ENCODE peak calls at places on chromosomes 11 and 22, in five cellular contexts. E is colonic mucosa, K is PC-3, X is HepG2, F is SK-N-SH. N is an unnamed sample.

GRCh38 chr11:16612801-16613400 is 125.5 kb upstream of the C11orf58 start:
- DNase-seq in E (no peak), K (no peak), X (no peak), F (peak; percentile 60), N (no peak)

GRCh38 chr11:95443386-95443785 is 212.4 kb upstream of the SESN3 start:
- DNase-seq in E (no peak), K (no peak), X (peak; percentile 5), F (no peak), N (no peak)

GRCh38 chr11:2314136-2314524 is 12.3 kb downstream of the TSPAN32 start:
- DNase-seq in E (no peak), F (no peak), X (no peak), K (no peak), N (no peak)

GRCh38 chr11:65692367-65692766 is 19.7 kb upstream of the KAT5 start:
- DNase-seq in K (no peak), E (no peak), X (no peak), F (no peak), N (no peak)

GRCh38 chr11:23423119-23423518 is 562.8 kb upstream of the CCDC179 start:
- DNase-seq in K (no peak), X (no peak), E (no peak), F (no peak), N (no peak)

GRCh38 chr11:65585396-65586246 is 9.8 kb downstream of the EHBP1L1 start:
- DNase-seq in E (no peak), X (no peak), K (no peak), F (peak; percentile 36), N (no peak)

GRCh38 chr11:22273781-22274180 is 64.4 kb upstream of the SLC17A6 start:
- DNase-seq in E (no peak), K (no peak), F (no peak), X (no peak), N (no peak)

GRCh38 chr11:128506999-128507591 is 80.3 kb downstream of the ETS1 start:
- DNase-seq in K (peak; percentile 96), F (peak; percentile 53), E (peak; percentile 90), X (no peak), N (no peak)

GRCh38 chr11:127230392-127230791 is 229.8 kb upstream of the KIRREL3 start:
- DNase-seq in F (no peak), X (no peak), E (no peak), K (no peak), N (no peak)

GRCh38 chr22:30406400-30406799 is 9.6 kb downstream of the SEC14L2 start:
- DNase-seq in E (no peak), X (no peak), F (no peak), K (no peak), N (no peak)

GRCh38 chr22:30718938-30719337 is 24.3 kb downstream of the OSBP2 start:
- DNase-seq in E (no peak), F (no peak), K (no peak), X (no peak), N (no peak)

GRCh38 chr11:120489799-120490198 is 21.7 kb upstream of the GRIK4 start:
- DNase-seq in K (no peak), X (no peak), F (no peak), E (no peak), N (no peak)

GRCh38 chr11:35390737-35391682 is 28.3 kb downstream of the SLC1A2 start:
- DNase-seq in E (peak; percentile 59), F (no peak), X (peak; percentile 78), K (peak; percentile 92), N (no peak)

GRCh38 chr11:125020342-125020741 is 42.8 kb upstream of the SLC37A2 start:
- DNase-seq in F (no peak), X (no peak), K (peak; percentile 54), E (no peak), N (no peak)

GRCh38 chr11:64203421-64204079 is 3.0 kb upstream of the FERMT3 start:
- DNase-seq in E (no peak), F (no peak), X (no peak), K (no peak), N (no peak)

GRCh38 chr22:47750086-47750485 is 987.6 kb downstream of the TBC1D22A start:
- DNase-seq in E (no peak), X (no peak), K (no peak), F (no peak), N (no peak)

GRCh38 chr22:39374191-39374590 is 24.4 kb downstream of the SYNGR1 start:
- DNase-seq in E (no peak), F (no peak), K (no peak), X (no peak), N (no peak)

GRCh38 chr22:50528682-50529415 is 963 bp downstream of the TYMP start:
- DNase-seq in E (no peak), F (no peak), K (no peak), X (no peak), N (no peak)

GRCh38 chr11:56961609-56962008 is 27.1 kb upstream of the OR5AK2 start:
- DNase-seq in K (no peak), F (no peak), X (no peak), E (no peak), N (no peak)

GRCh38 chr11:6418199-6418957 is 516 bp downstream of the APBB1 start:
- DNase-seq in E (peak; percentile 29), X (no peak), K (no peak), F (no peak), N (no peak)

GRCh38 chr22:48740731-48741405 is 1086.8 kb downstream of the BRD1 start:
- DNase-seq in E (no peak), K (no peak), X (no peak), F (no peak), N (no peak)

GRCh38 chr11:134625151-134625550 is 213.1 kb upstream of the B3GAT1 start:
- DNase-seq in X (no peak), F (no peak), E (no peak), K (no peak), N (no peak)

GRCh38 chr11:32029721-32030120 is 61.2 kb upstream of the RCN1 start:
- DNase-seq in X (no peak), K (no peak), F (no peak), E (no peak), N (no peak)

GRCh38 chr22:31248965-31249940 is 37.2 kb downstream of the LIMK2 start:
- DNase-seq in K (no peak), X (no peak), F (no peak), E (no peak), N (no peak)

GRCh38 chr22:19038728-19039447 is 83.3 kb downstream of the DGCR2 start:
- DNase-seq in F (no peak), E (no peak), X (no peak), K (no peak), N (no peak)

GRCh38 chr11:28581286-28582242 is 473.4 kb downstream of the METTL15 start:
- DNase-seq in F (no peak), X (no peak), E (no peak), K (peak; percentile 6), N (no peak)

GRCh38 chr11:12397953-12398352 is 20.6 kb downstream of the PARVA start:
- DNase-seq in F (no peak), E (no peak), X (no peak), K (peak; percentile 28), N (no peak)

DNA sequence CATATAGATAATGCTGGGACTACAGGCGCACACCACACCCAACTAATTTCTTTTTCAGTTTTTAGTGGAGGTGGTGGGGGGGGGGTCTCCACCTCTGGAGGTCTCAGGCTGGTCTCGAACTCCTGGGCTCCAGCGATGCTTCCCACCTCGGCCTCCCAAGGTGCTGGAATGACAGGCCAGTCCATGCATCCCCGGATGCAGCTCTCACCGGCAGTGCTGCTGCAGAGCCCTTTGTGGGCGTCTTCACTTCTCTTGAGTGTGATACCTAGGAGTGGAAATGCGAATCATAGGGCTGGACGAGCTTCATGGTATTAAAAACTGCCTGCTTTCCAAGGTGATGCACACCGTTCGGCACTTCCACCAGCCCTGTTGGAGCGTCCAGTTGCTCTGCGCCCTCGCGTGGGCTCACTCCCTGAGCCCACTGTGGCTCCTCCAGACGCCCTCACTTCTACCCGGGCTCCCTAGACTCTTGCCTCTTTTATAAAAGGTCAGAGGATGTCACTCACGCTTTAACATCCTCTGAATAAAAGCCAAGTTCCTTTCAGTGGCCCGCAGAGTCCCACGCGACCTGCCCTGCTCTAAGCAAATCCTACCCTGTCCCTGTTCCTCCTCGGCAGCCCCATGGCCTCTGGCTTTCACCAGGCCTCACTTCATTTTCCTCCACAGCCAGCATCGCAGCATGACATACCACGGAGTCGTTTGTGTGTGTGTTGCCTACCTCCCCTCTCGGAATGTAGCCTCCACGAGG is 833 bp upstream of the BID start:
- DNase-seq in K (no peak), E (no peak), X (no peak), F (no peak), N (no peak)
- H3K9ac ChIP-seq in K (no peak overlapping the region), E (no peak overlapping the region), X (peak overlapping the region; percentile 85), F (peak overlapping the region; percentile 22), N (peak overlapping the region; percentile 76)

DNA sequence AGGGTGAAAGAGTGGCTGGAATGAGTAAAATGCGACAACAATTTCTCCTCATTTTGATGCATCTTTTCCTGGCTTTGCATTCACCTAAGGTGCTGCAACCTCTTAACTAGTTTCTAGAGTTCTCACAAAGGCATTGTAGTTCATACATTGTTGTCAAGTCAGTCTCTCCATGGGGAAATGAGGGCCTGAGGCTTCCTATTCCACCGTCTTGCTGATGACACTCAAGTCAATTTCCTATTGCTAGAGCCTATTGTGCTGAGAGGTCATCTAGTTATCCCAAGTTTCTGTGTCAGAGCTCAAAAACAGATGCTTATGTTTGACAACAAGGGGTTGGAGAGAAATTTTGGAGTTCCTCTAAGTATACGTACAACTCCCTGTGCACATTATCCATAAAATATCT is 11.6 kb upstream of the MS4A6A start:
- DNase-seq in E (no peak), X (no peak), F (no peak), K (no peak), N (no peak)
- H3K9ac ChIP-seq in E (no peak overlapping the region), X (no peak overlapping the region), F (no peak overlapping the region), K (no peak overlapping the region), N (no peak overlapping the region)

GRCh38 chr11:76918941-76919386 is 58.2 kb downstream of the ACER3 start:
- DNase-seq in F (peak; percentile 45), X (peak; percentile 58), E (peak; percentile 25), K (peak; percentile 82), N (no peak)
- H3K9ac ChIP-seq in F (no peak overlapping the region), X (no peak overlapping the region), E (no peak overlapping the region), K (no peak overlapping the region), N (peak overlapping the region; percentile 73)

GRCh38 chr11:94201004-94201465 is 72.4 kb downstream of the PANX1 start:
- DNase-seq in E (no peak), F (no peak), X (peak; percentile 94), K (peak; percentile 26), N (no peak)
- H3K9ac ChIP-seq in E (no peak overlapping the region), F (no peak overlapping the region), X (no peak overlapping the region), K (no peak overlapping the region), N (no peak overlapping the region)

GRCh38 chr22:23892626-23893445 is 1.3 kb upstream of the MIF start:
- DNase-seq in F (no peak), X (no peak), K (no peak), E (no peak), N (no peak)
- H3K9ac ChIP-seq in F (no peak overlapping the region), X (peak overlapping the region; percentile 87), K (no peak overlapping the region), E (no peak overlapping the region), N (no peak overlapping the region)

GRCh38 chr22:29003975-29004646 is 57.5 kb downstream of the C22orf31 start:
- DNase-seq in X (peak; percentile 43), E (no peak), F (no peak), K (peak; percentile 25), N (no peak)
- H3K9ac ChIP-seq in X (peak overlapping the region; percentile 75), E (no peak overlapping the region), F (no peak overlapping the region), K (no peak overlapping the region), N (no peak overlapping the region)